ENCODE peak calls at places on chromosome 5, in eight cellular contexts. L is HS-5; U is activated naive CD8-positive, alpha-beta T cell treated with anti-CD3 and anti-CD28 coated beads, Interleukin-2, amount 50 U/mL, for 16 hours; D is T-helper 2 cell; B is posterior cingulate gyrus; H is amniotic stem cell; J is EL; K is stimulated activated CD8-positive, alpha-beta memory T cell treated with anti-CD3 and anti-CD28 coated beads, Interleukin-12 subunit alpha, Interleukin-12 subunit beta, amount 100 ng/mL, for 4 hours. N is an unnamed sample.

GRCh38 chr5:66655395-66656324 is 59.5 kb downstream of the MAST4 start:
- DNase-seq in D (no peak), K (no peak), U (no peak), B (no peak), H (no peak), J (no peak), L (peak; percentile 3), N (peak; percentile 62)

GRCh38 chr5:173246135-173246495 is 11.1 kb upstream of the NKX2-5 start:
- DNase-seq in H (no peak), D (no peak), K (no peak), B (no peak), J (no peak), L (no peak), U (no peak), N (no peak)

GRCh38 chr5:85204289-85204688 is 819.6 kb upstream of the EDIL3 start:
- DNase-seq in H (no peak), K (no peak), U (no peak), L (no peak), B (no peak), D (no peak), J (no peak), N (no peak)

GRCh38 chr5:149756354-149756753 is 26.2 kb downstream of the PPARGC1B start:
- DNase-seq in D (no peak), H (no peak), B (no peak), K (no peak), L (no peak), U (no peak), J (no peak), N (no peak)

GRCh38 chr5:14775857-14776256 is 95.7 kb downstream of the ANKH start:
- DNase-seq in K (no peak), J (peak; percentile 12), L (no peak), H (no peak), D (no peak), B (no peak), U (no peak), N (peak; percentile 92)

GRCh38 chr5:84265739-84266464 is 118.8 kb downstream of the EDIL3 start:
- DNase-seq in K (no peak), L (no peak), U (no peak), J (no peak), H (no peak), D (no peak), B (no peak), N (no peak)

GRCh38 chr5:115857621-115858349 is 16.1 kb downstream of the AP3S1 start:
- DNase-seq in U (no peak), H (no peak), D (no peak), L (no peak), B (no peak), J (peak; percentile 85), K (no peak), N (peak; percentile 32)

GRCh38 chr5:166724284-166724683 is 1567.2 kb upstream of the WWC1 start:
- DNase-seq in J (no peak), B (no peak), H (no peak), D (no peak), K (no peak), U (no peak), L (no peak), N (no peak)

GRCh38 chr5:139711067-139711851 is 63.1 kb downstream of the CXXC5 start:
- DNase-seq in H (no peak), L (no peak), J (peak; percentile 65), U (peak; percentile 33), K (peak; percentile 62), B (peak; percentile 69), D (peak; percentile 72), N (peak; percentile 15)

N was measured in fibroblast of mammary gland.